ENCODE peak calls at places on chromosomes 16 and 17, in ten cellular contexts. One of them, this sample, is unnamed.

GRCh38 chr16:11236855-11237254 is 19.1 kb downstream of the SOCS1 start:
- DNase-seq in activated CD8-positive, alpha-beta T cell treated with anti-CD3 and anti-CD28 coated beads for 36 hours: no peak
- DNase-seq in lung: peak
- DNase-seq in astrocyte: no peak
- DNase-seq in sigmoid colon: no peak
- DNase-seq in endodermal cell: no peak
- DNase-seq in testis: no peak
- DNase-seq in hepatocyte: no peak
- DNase-seq in progenitor cell of endocrine pancreas: no peak
- DNase-seq in Calu3: no peak
- DNase-seq in this sample: no peak

GRCh38 chr16:69833357-69833781 is 71.2 kb downstream of the WWP2 start:
- DNase-seq in astrocyte: no peak
- DNase-seq in activated CD8-positive, alpha-beta T cell treated with anti-CD3 and anti-CD28 coated beads for 36 hours: no peak
- DNase-seq in lung: no peak
- DNase-seq in endodermal cell: no peak
- DNase-seq in Calu3: no peak
- DNase-seq in progenitor cell of endocrine pancreas: no peak
- DNase-seq in testis: no peak
- DNase-seq in sigmoid colon: no peak
- DNase-seq in hepatocyte: no peak
- DNase-seq in this sample: no peak

GRCh38 chr17:29578626-29579485 is 10.4 kb downstream of the TP53I13 start:
- DNase-seq in progenitor cell of endocrine pancreas: no peak
- DNase-seq in lung: no peak
- DNase-seq in sigmoid colon: no peak
- DNase-seq in activated CD8-positive, alpha-beta T cell treated with anti-CD3 and anti-CD28 coated beads for 36 hours: no peak
- DNase-seq in endodermal cell: peak
- DNase-seq in astrocyte: no peak
- DNase-seq in testis: no peak
- DNase-seq in Calu3: no peak
- DNase-seq in hepatocyte: no peak
- DNase-seq in this sample: no peak

GRCh38 chr16:4319454-4319853 is 3.6 kb downstream of the GLIS2 start:
- DNase-seq in endodermal cell: no peak
- DNase-seq in sigmoid colon: peak
- DNase-seq in Calu3: no peak
- DNase-seq in progenitor cell of endocrine pancreas: no peak
- DNase-seq in hepatocyte: no peak
- DNase-seq in testis: peak
- DNase-seq in lung: no peak
- DNase-seq in activated CD8-positive, alpha-beta T cell treated with anti-CD3 and anti-CD28 coated beads for 36 hours: peak
- DNase-seq in astrocyte: no peak
- DNase-seq in this sample: no peak

GRCh38 chr16:82603784-82604411 is 22.9 kb upstream of the CDH13 start:
- DNase-seq in Calu3: peak
- DNase-seq in endodermal cell: peak
- DNase-seq in astrocyte: peak
- DNase-seq in sigmoid colon: no peak
- DNase-seq in lung: no peak
- DNase-seq in testis: peak
- DNase-seq in activated CD8-positive, alpha-beta T cell treated with anti-CD3 and anti-CD28 coated beads for 36 hours: peak
- DNase-seq in hepatocyte: peak
- DNase-seq in progenitor cell of endocrine pancreas: no peak
- DNase-seq in this sample: peak

GRCh38 chr17:47305302-47305923 is 18.3 kb upstream of the EFCAB13 start:
- DNase-seq in astrocyte: peak
- DNase-seq in progenitor cell of endocrine pancreas: no peak
- DNase-seq in testis: no peak
- DNase-seq in endodermal cell: peak
- DNase-seq in hepatocyte: no peak
- DNase-seq in sigmoid colon: no peak
- DNase-seq in Calu3: peak
- DNase-seq in lung: no peak
- DNase-seq in activated CD8-positive, alpha-beta T cell treated with anti-CD3 and anti-CD28 coated beads for 36 hours: peak
- DNase-seq in this sample: no peak

GRCh38 chr16:89922477-89922883 is 662 bp upstream of the TUBB3 start:
- DNase-seq in lung: peak
- DNase-seq in Calu3: peak
- DNase-seq in endodermal cell: peak
- DNase-seq in testis: peak
- DNase-seq in sigmoid colon: peak
- DNase-seq in hepatocyte: peak
- DNase-seq in progenitor cell of endocrine pancreas: peak
- DNase-seq in astrocyte: peak
- DNase-seq in activated CD8-positive, alpha-beta T cell treated with anti-CD3 and anti-CD28 coated beads for 36 hours: peak
- DNase-seq in this sample: peak

GRCh38 chr17:65523853-65524664 is 37.4 kb downstream of the AXIN2 start:
- DNase-seq in Calu3: no peak
- DNase-seq in activated CD8-positive, alpha-beta T cell treated with anti-CD3 and anti-CD28 coated beads for 36 hours: no peak
- DNase-seq in endodermal cell: no peak
- DNase-seq in testis: peak
- DNase-seq in sigmoid colon: no peak
- DNase-seq in astrocyte: no peak
- DNase-seq in progenitor cell of endocrine pancreas: no peak
- DNase-seq in hepatocyte: no peak
- DNase-seq in lung: no peak
- DNase-seq in this sample: no peak

GRCh38 chr16:4212207-4212933 is 29.5 kb downstream of the SRL start:
- DNase-seq in sigmoid colon: no peak
- DNase-seq in hepatocyte: no peak
- DNase-seq in activated CD8-positive, alpha-beta T cell treated with anti-CD3 and anti-CD28 coated beads for 36 hours: no peak
- DNase-seq in endodermal cell: no peak
- DNase-seq in progenitor cell of endocrine pancreas: no peak
- DNase-seq in Calu3: no peak
- DNase-seq in astrocyte: no peak
- DNase-seq in lung: no peak
- DNase-seq in testis: peak
- DNase-seq in this sample: no peak

GRCh38 chr16:50821586-50821985 is 79.7 kb downstream of the CYLD start:
- DNase-seq in progenitor cell of endocrine pancreas: no peak
- DNase-seq in testis: no peak
- DNase-seq in hepatocyte: no peak
- DNase-seq in endodermal cell: no peak
- DNase-seq in sigmoid colon: no peak
- DNase-seq in activated CD8-positive, alpha-beta T cell treated with anti-CD3 and anti-CD28 coated beads for 36 hours: no peak
- DNase-seq in lung: no peak
- DNase-seq in astrocyte: no peak
- DNase-seq in Calu3: peak
- DNase-seq in this sample: no peak

GRCh38 chr17:81020767-81021497 is 14.0 kb upstream of the BAIAP2 start:
- DNase-seq in sigmoid colon: peak
- DNase-seq in progenitor cell of endocrine pancreas: no peak
- DNase-seq in endodermal cell: no peak
- DNase-seq in testis: no peak
- DNase-seq in hepatocyte: peak
- DNase-seq in lung: peak
- DNase-seq in Calu3: no peak
- DNase-seq in activated CD8-positive, alpha-beta T cell treated with anti-CD3 and anti-CD28 coated beads for 36 hours: no peak
- DNase-seq in astrocyte: peak
- DNase-seq in this sample: no peak

GRCh38 chr17:59825533-59826316 is 67.0 kb downstream of the TUBD1 start:
- DNase-seq in Calu3: no peak
- DNase-seq in astrocyte: peak
- DNase-seq in sigmoid colon: no peak
- DNase-seq in progenitor cell of endocrine pancreas: no peak
- DNase-seq in testis: no peak
- DNase-seq in endodermal cell: no peak
- DNase-seq in hepatocyte: no peak
- DNase-seq in lung: no peak
- DNase-seq in activated CD8-positive, alpha-beta T cell treated with anti-CD3 and anti-CD28 coated beads for 36 hours: peak
- DNase-seq in this sample: no peak

GRCh38 chr16:1279945-1280589 is 24.2 kb downstream of the TPSD1 start:
- DNase-seq in endodermal cell: no peak
- DNase-seq in hepatocyte: no peak
- DNase-seq in progenitor cell of endocrine pancreas: no peak
- DNase-seq in sigmoid colon: peak
- DNase-seq in Calu3: no peak
- DNase-seq in astrocyte: no peak
- DNase-seq in testis: no peak
- DNase-seq in activated CD8-positive, alpha-beta T cell treated with anti-CD3 and anti-CD28 coated beads for 36 hours: no peak
- DNase-seq in lung: no peak
- DNase-seq in this sample: no peak

DNA sequence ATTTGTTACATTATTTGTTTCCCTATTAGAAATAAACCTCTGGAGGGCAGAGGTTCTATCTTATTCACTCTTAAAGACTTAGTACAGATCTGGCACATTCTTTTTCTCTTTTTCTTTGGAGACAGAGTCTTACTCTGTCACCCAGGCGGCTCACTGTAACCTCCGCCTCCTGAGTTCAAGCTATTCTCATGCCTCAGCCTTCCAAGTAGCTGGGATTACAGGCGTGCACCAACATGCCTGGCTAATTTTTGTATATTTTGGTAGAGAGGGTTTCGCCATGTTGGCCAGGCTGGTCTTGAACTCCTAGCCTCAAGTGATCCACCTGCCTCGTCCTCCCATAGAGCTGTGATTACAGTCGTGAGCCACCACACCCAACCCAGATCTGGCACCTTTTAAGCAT is 52.2 kb downstream of the GPATCH8 start:
- DNase-seq in sigmoid colon: no peak
- DNase-seq in lung: no peak
- DNase-seq in testis: no peak
- DNase-seq in endodermal cell: no peak
- DNase-seq in progenitor cell of endocrine pancreas: no peak
- DNase-seq in Calu3: no peak
- DNase-seq in activated CD8-positive, alpha-beta T cell treated with anti-CD3 and anti-CD28 coated beads for 36 hours: no peak
- DNase-seq in astrocyte: no peak
- DNase-seq in hepatocyte: no peak
- DNase-seq in this sample: no peak
- TF ChIP-seq CTCF in sigmoid colon: no peak
- TF ChIP-seq CTCF in lung: no peak
- TF ChIP-seq CTCF in testis: no peak
- TF ChIP-seq CTCF in endodermal cell: no peak
- TF ChIP-seq CTCF in progenitor cell of endocrine pancreas: no peak
- TF ChIP-seq CTCF in Calu3: no peak
- TF ChIP-seq CTCF in activated CD8-positive, alpha-beta T cell treated with anti-CD3 and anti-CD28 coated beads for 36 hours: no peak
- TF ChIP-seq CTCF in astrocyte: no peak
- TF ChIP-seq CTCF in hepatocyte: no peak
- TF ChIP-seq CTCF in this sample: no peak

GRCh38 chr17:51319186-51319585 is 58.8 kb downstream of the UTP18 start:
- DNase-seq in Calu3: no peak
- DNase-seq in astrocyte: no peak
- DNase-seq in testis: no peak
- DNase-seq in sigmoid colon: no peak
- DNase-seq in lung: no peak
- DNase-seq in progenitor cell of endocrine pancreas: no peak
- DNase-seq in activated CD8-positive, alpha-beta T cell treated with anti-CD3 and anti-CD28 coated beads for 36 hours: no peak
- DNase-seq in hepatocyte: no peak
- DNase-seq in endodermal cell: peak
- DNase-seq in this sample: no peak

GRCh38 chr17:51325471-51325870 is 65.1 kb downstream of the UTP18 start:
- DNase-seq in sigmoid colon: no peak
- DNase-seq in astrocyte: no peak
- DNase-seq in endodermal cell: no peak
- DNase-seq in progenitor cell of endocrine pancreas: no peak
- DNase-seq in activated CD8-positive, alpha-beta T cell treated with anti-CD3 and anti-CD28 coated beads for 36 hours: no peak
- DNase-seq in lung: no peak
- DNase-seq in testis: no peak
- DNase-seq in Calu3: no peak
- DNase-seq in hepatocyte: no peak
- DNase-seq in this sample: no peak

GRCh38 chr17:51322390-51323029 is 62.2 kb downstream of the UTP18 start:
- DNase-seq in lung: no peak
- DNase-seq in progenitor cell of endocrine pancreas: no peak
- DNase-seq in Calu3: peak
- DNase-seq in testis: no peak
- DNase-seq in astrocyte: no peak
- DNase-seq in hepatocyte: peak
- DNase-seq in activated CD8-positive, alpha-beta T cell treated with anti-CD3 and anti-CD28 coated beads for 36 hours: no peak
- DNase-seq in sigmoid colon: no peak
- DNase-seq in endodermal cell: peak
- DNase-seq in this sample: no peak
- TF ChIP-seq CTCF in lung: no peak
- TF ChIP-seq CTCF in progenitor cell of endocrine pancreas: peak
- TF ChIP-seq CTCF in Calu3: peak
- TF ChIP-seq CTCF in testis: no peak
- TF ChIP-seq CTCF in astrocyte: no peak
- TF ChIP-seq CTCF in hepatocyte: peak
- TF ChIP-seq CTCF in activated CD8-positive, alpha-beta T cell treated with anti-CD3 and anti-CD28 coated beads for 36 hours: peak
- TF ChIP-seq CTCF in sigmoid colon: no peak
- TF ChIP-seq CTCF in endodermal cell: peak
- TF ChIP-seq CTCF in this sample: peak

GRCh38 chr16:35908942-35909341 is 2449.5 kb downstream of the TP53TG3F start:
- DNase-seq in astrocyte: no peak
- DNase-seq in progenitor cell of endocrine pancreas: no peak
- DNase-seq in lung: no peak
- DNase-seq in testis: peak
- DNase-seq in endodermal cell: peak
- DNase-seq in Calu3: no peak
- DNase-seq in activated CD8-positive, alpha-beta T cell treated with anti-CD3 and anti-CD28 coated beads for 36 hours: peak
- DNase-seq in hepatocyte: no peak
- DNase-seq in sigmoid colon: no peak
- DNase-seq in this sample: no peak
- TF ChIP-seq CTCF in astrocyte: no peak
- TF ChIP-seq CTCF in progenitor cell of endocrine pancreas: no peak
- TF ChIP-seq CTCF in lung: no peak
- TF ChIP-seq CTCF in testis: no peak
- TF ChIP-seq CTCF in endodermal cell: no peak
- TF ChIP-seq CTCF in Calu3: no peak
- TF ChIP-seq CTCF in activated CD8-positive, alpha-beta T cell treated with anti-CD3 and anti-CD28 coated beads for 36 hours: peak
- TF ChIP-seq CTCF in hepatocyte: no peak
- TF ChIP-seq CTCF in sigmoid colon: no peak
- TF ChIP-seq CTCF in this sample: no peak

DNA sequence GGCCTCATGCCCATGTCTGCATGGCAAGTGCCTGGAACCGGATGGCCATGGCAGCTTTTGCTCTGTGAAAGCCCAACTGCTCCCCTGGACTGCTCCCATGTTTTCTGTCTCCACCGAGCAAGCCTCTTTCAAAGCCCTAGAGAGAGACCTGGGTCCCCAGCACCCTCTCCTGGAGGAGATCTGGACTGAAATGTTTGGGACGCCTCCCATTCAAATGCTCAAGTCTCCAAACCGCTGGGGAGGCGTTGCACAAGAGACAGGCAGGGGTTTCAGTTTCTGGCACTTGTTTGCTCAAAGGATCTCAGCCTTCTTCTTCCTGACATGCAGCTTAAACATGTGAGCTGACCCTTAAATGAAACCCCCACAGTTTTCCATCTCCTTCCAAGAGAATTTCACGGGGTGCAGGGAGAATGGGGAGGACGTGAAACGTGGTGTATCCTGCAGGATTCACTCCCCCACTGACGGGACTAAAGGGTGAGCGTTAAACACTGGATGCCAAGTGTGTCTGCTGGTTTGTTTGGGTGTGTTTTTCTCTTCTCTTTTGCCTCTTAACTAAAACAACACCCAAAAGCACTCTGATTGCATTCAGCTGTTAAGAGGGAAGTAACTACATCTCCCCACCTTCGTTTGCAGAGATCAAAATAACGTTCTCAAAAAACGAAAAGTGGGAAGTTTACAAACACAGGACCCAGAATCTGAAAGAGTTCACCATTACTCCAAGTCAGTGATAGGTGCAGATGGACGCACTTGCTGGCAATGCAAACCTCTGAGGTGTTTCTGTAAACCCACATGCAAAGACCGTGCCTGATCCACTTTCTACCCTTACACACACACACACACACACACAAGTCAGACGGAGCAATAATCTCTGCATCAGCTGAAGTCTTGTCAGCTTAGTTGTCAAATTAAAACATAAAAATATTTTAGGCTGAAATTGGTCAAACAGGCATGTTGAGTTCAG is 256.9 kb downstream of the C16orf95 start:
- DNase-seq in activated CD8-positive, alpha-beta T cell treated with anti-CD3 and anti-CD28 coated beads for 36 hours: no peak
- DNase-seq in lung: no peak
- DNase-seq in testis: no peak
- DNase-seq in Calu3: peak
- DNase-seq in sigmoid colon: no peak
- DNase-seq in endodermal cell: peak
- DNase-seq in hepatocyte: no peak
- DNase-seq in astrocyte: peak
- DNase-seq in progenitor cell of endocrine pancreas: no peak
- DNase-seq in this sample: no peak
- TF ChIP-seq CTCF in activated CD8-positive, alpha-beta T cell treated with anti-CD3 and anti-CD28 coated beads for 36 hours: no peak
- TF ChIP-seq CTCF in lung: no peak
- TF ChIP-seq CTCF in testis: no peak
- TF ChIP-seq CTCF in Calu3: no peak
- TF ChIP-seq CTCF in sigmoid colon: no peak
- TF ChIP-seq CTCF in endodermal cell: peak
- TF ChIP-seq CTCF in hepatocyte: peak
- TF ChIP-seq CTCF in astrocyte: no peak
- TF ChIP-seq CTCF in progenitor cell of endocrine pancreas: no peak
- TF ChIP-seq CTCF in this sample: no peak

This sample was measured in neural crest cell.